ENCODE peak calls at places on chromosomes 4 and X, in ten cellular contexts. W is body of pancreas, P is IMR-90, J is mammary epithelial cell, C is NB4, Y is lower leg skin, D is cardiac muscle cell, B is omental fat pad, S is cardiac fibroblast, A is DND-41. M is an unnamed sample.
A peak's percentile ranks its signal among the peaks of the same experiment; 100 is the strongest.

GRCh38 chr4:7352486-7352885 is 82.2 kb downstream of the PSAPL1 start:
- DNase-seq in B (no peak), W (no peak), J (no peak), Y (no peak), D (no peak), P (no peak), C (no peak), S (no peak), A (no peak), M (no peak)

GRCh38 chrX:8731579-8732395 is at the start of gene ANOS1:
- DNase-seq in C (no peak), P (no peak), S (peak; percentile 68), B (no peak), W (peak; percentile 45), Y (no peak), J (peak; percentile 38), D (peak; percentile 72), A (no peak), M (peak; percentile 64)

GRCh38 chr4:39614487-39615162 is 24.0 kb downstream of the SMIM14 start:
- DNase-seq in P (peak; percentile 87), S (peak; percentile 73), A (no peak), B (no peak), C (no peak), Y (no peak), W (no peak), D (peak; percentile 69), J (peak; percentile 64), M (no peak)

GRCh38 chrX:39762266-39762841 is 335.4 kb downstream of the BCOR start:
- DNase-seq in W (no peak), J (peak; percentile 48), S (peak; percentile 89), B (no peak), D (peak; percentile 90), P (peak; percentile 84), A (no peak), Y (no peak), C (no peak), M (no peak)

GRCh38 chrX:131025336-131025735 is 32.8 kb upstream of the ARHGAP36 start:
- DNase-seq in S (no peak), Y (no peak), D (no peak), C (no peak), P (no peak), W (no peak), B (no peak), A (no peak), J (no peak), M (no peak)

GRCh38 chr4:26860922-26861433 is 337 bp downstream of the STIM2 start:
- DNase-seq in B (no peak), P (peak; percentile 44), C (peak; percentile 85), W (peak; percentile 65), S (peak; percentile 67), Y (peak; percentile 91), J (peak; percentile 57), D (peak; percentile 72), A (peak; percentile 61), M (peak; percentile 74)

GRCh38 chrX:130555341-130555740 is 153.6 kb downstream of the RBMX2 start:
- DNase-seq in J (no peak), Y (no peak), P (no peak), B (no peak), D (no peak), C (no peak), W (no peak), A (no peak), S (no peak), M (no peak)

GRCh38 chr4:169774466-169775445 is 17.0 kb upstream of the HPF1 start:
- DNase-seq in P (no peak), D (peak; percentile 39), J (no peak), C (no peak), Y (no peak), B (no peak), A (no peak), W (peak; percentile 29), S (peak; percentile 34), M (peak; percentile 52)

GRCh38 chr4:75180790-75181776 is 248.2 kb downstream of the PARM1 start:
- DNase-seq in J (no peak), C (peak; percentile 74), S (no peak), D (peak; percentile 2), A (peak; percentile 72), B (no peak), P (no peak), W (peak; percentile 7), Y (no peak), M (no peak)

GRCh38 chr4:112567536-112567935 is 51.6 kb upstream of the NEUROG2 start:
- DNase-seq in A (no peak), P (no peak), D (no peak), C (no peak), W (no peak), B (no peak), Y (no peak), S (no peak), J (no peak), M (no peak)

GRCh38 chr4:112560084-112560483 is 44.1 kb upstream of the NEUROG2 start:
- DNase-seq in D (no peak), Y (no peak), J (no peak), B (no peak), P (no peak), W (no peak), A (no peak), C (peak; percentile 7), S (no peak), M (no peak)

GRCh38 chr4:112563431-112564200 is 47.6 kb upstream of the NEUROG2 start:
- DNase-seq in Y (no peak), B (no peak), W (no peak), A (no peak), C (no peak), P (no peak), D (no peak), J (peak; percentile 16), S (no peak), M (no peak)

GRCh38 chr4:112562254-112562653 is 46.3 kb upstream of the NEUROG2 start:
- DNase-seq in W (no peak), B (no peak), C (no peak), A (no peak), J (no peak), Y (no peak), D (no peak), S (no peak), P (no peak), M (no peak)

DNA sequence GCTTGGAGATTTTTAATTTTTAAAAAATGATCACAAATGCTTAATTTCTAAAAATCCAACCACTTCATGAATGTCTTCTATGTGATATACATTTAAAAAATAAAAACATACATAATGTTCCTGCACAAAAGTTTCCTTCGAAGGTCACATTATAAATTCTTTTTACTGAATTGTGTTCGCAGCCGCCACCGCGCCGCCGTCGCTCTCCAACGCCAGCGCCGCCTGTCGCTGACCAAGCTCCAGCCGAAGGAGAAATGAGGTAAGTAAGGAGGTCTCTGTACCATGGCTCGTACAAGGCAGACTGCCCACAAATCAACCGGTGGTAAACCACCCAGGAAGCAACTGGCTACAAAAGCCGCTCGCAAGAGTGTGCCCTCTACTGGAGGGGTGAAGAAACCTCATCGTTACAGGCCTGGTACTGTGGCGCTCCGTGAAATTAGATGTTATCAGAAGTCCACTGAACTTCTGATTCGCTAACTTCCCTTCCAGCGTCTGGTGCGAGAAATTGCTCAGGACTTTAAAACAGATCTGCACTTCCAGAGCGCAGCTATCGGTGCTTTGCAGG is 48.8 kb upstream of the NEUROG2 start:
- DNase-seq in Y (no peak), D (no peak), P (no peak), S (no peak), J (no peak), C (no peak), A (no peak), B (no peak), W (no peak), M (no peak)
- TF ChIP-seq CTCF in Y (no peak), D (no peak), P (no peak), S (no peak), J (no peak), C (peak; percentile 8), A (peak; percentile 21), B (no peak), W (no peak), M (no peak)

GRCh38 chr4:152935138-152935537 is 985 bp upstream of the FHDC1 start:
- DNase-seq in D (no peak), Y (no peak), A (no peak), P (no peak), B (no peak), W (peak; percentile 67), C (peak; percentile 52), J (no peak), S (no peak), M (no peak)
- TF ChIP-seq CTCF in D (no peak), Y (no peak), A (no peak), P (no peak), B (no peak), W (no peak), C (peak; percentile 24), J (no peak), S (no peak), M (no peak)

GRCh38 chrX:30327762-30328161 is 18.6 kb upstream of the NR0B1 start:
- DNase-seq in S (no peak), J (no peak), A (no peak), C (no peak), P (no peak), Y (no peak), D (no peak), B (no peak), W (no peak), M (no peak)
- TF ChIP-seq CTCF in S (no peak), J (peak; percentile 10), A (no peak), C (no peak), P (no peak), Y (no peak), D (no peak), B (no peak), W (no peak), M (no peak)

GRCh38 chr4:135319685-135320084 is 1118.1 kb upstream of the PABPC4L start:
- DNase-seq in W (no peak), D (no peak), B (no peak), J (no peak), P (no peak), S (no peak), Y (no peak), A (no peak), C (no peak), M (no peak)
- TF ChIP-seq CTCF in W (no peak), D (no peak), B (no peak), J (no peak), P (no peak), S (no peak), Y (no peak), A (peak; percentile 18), C (peak; percentile 8), M (no peak)

GRCh38 chr4:67346654-67347053 is 198.6 kb downstream of the CENPC start:
- DNase-seq in A (no peak), P (no peak), D (no peak), B (no peak), W (no peak), S (no peak), C (no peak), J (no peak), Y (no peak), M (no peak)
- TF ChIP-seq CTCF in A (no peak), P (no peak), D (no peak), B (no peak), W (no peak), S (no peak), C (no peak), J (no peak), Y (no peak), M (no peak)

DNA sequence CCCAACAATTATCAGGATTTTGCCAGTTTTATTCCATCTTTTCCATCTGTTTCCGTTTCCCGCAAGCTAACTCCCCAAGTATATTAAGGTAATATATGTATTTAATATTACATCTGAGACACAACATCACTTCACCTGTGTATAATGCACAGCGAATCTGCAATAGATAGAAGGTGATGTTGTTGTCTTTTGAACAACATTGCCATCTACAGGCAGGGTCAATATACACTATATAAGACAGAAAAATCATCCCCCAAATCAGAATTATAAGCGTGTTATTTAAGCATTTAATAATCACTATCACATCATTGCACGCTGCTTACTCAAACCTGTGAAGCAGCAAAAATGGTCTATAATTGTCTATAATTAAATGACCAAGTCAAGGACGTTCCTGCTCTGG is 1115.5 kb downstream of the NLGN4X start:
- DNase-seq in A (no peak), Y (no peak), J (peak; percentile 4), S (peak; percentile 0), P (no peak), W (no peak), D (no peak), C (peak; percentile 27), B (no peak), M (no peak)
- TF ChIP-seq CTCF in A (peak; percentile 55), Y (no peak), J (peak; percentile 28), S (peak; percentile 14), P (no peak), W (peak; percentile 54), D (no peak), C (peak; percentile 13), B (no peak), M (no peak)

M was measured in glutamatergic neuron.